ENCODE peak calls at places on chromosomes 6 and 20, in ten cellular contexts. One of them, this sample, is unnamed.

GRCh38 chr6:219641-220198 is 72.6 kb upstream of the DUSP22 start:
- DNase-seq in Right ventricle myocardium inferior: peak; percentile 93
- DNase-seq in activated T-helper 1 cell treated with anti-CD3 and anti-CD28 coated beads, Interleukin-2, amount 50 U/mL, for 16 hours: no peak
- DNase-seq in activated effector memory CD4-positive, alpha-beta T cell treated with Interleukin-2 at 50 U/mL for 16 hours: no peak
- DNase-seq in left ventricle myocardium inferior: peak; percentile 64
- DNase-seq in activated T-cell treated with anti-CD3 and anti-CD28 coated beads, Interleukin-2, amount 50 U/mL, for 72 hours: no peak
- DNase-seq in GDM1: peak; percentile 77
- DNase-seq in H9: peak; percentile 65
- DNase-seq in naive thymus-derived CD8-positive, alpha-beta T cell: no peak
- DNase-seq in kidney tubule cell: peak; percentile 58
- DNase-seq in this sample: no peak

GRCh38 chr6:50849781-50850180 is 31.1 kb downstream of the TFAP2B start:
- DNase-seq in Right ventricle myocardium inferior: no peak
- DNase-seq in naive thymus-derived CD8-positive, alpha-beta T cell: no peak
- DNase-seq in GDM1: no peak
- DNase-seq in activated T-cell treated with anti-CD3 and anti-CD28 coated beads, Interleukin-2, amount 50 U/mL, for 72 hours: no peak
- DNase-seq in activated T-helper 1 cell treated with anti-CD3 and anti-CD28 coated beads, Interleukin-2, amount 50 U/mL, for 16 hours: no peak
- DNase-seq in kidney tubule cell: no peak
- DNase-seq in activated effector memory CD4-positive, alpha-beta T cell treated with Interleukin-2 at 50 U/mL for 16 hours: no peak
- DNase-seq in H9: peak; percentile 32
- DNase-seq in left ventricle myocardium inferior: no peak
- DNase-seq in this sample: no peak

GRCh38 chr6:49933526-49933925 is 30.4 kb downstream of the DEFB114 start:
- DNase-seq in naive thymus-derived CD8-positive, alpha-beta T cell: no peak
- DNase-seq in kidney tubule cell: no peak
- DNase-seq in activated T-helper 1 cell treated with anti-CD3 and anti-CD28 coated beads, Interleukin-2, amount 50 U/mL, for 16 hours: no peak
- DNase-seq in Right ventricle myocardium inferior: no peak
- DNase-seq in H9: peak; percentile 31
- DNase-seq in GDM1: no peak
- DNase-seq in activated effector memory CD4-positive, alpha-beta T cell treated with Interleukin-2 at 50 U/mL for 16 hours: no peak
- DNase-seq in left ventricle myocardium inferior: no peak
- DNase-seq in activated T-cell treated with anti-CD3 and anti-CD28 coated beads, Interleukin-2, amount 50 U/mL, for 72 hours: no peak
- DNase-seq in this sample: no peak

GRCh38 chr6:50147371-50147770 is 97.6 kb upstream of the DEFB112 start:
- DNase-seq in activated T-cell treated with anti-CD3 and anti-CD28 coated beads, Interleukin-2, amount 50 U/mL, for 72 hours: no peak
- DNase-seq in activated effector memory CD4-positive, alpha-beta T cell treated with Interleukin-2 at 50 U/mL for 16 hours: no peak
- DNase-seq in activated T-helper 1 cell treated with anti-CD3 and anti-CD28 coated beads, Interleukin-2, amount 50 U/mL, for 16 hours: no peak
- DNase-seq in kidney tubule cell: peak; percentile 1
- DNase-seq in H9: no peak
- DNase-seq in left ventricle myocardium inferior: no peak
- DNase-seq in Right ventricle myocardium inferior: no peak
- DNase-seq in naive thymus-derived CD8-positive, alpha-beta T cell: no peak
- DNase-seq in GDM1: no peak
- DNase-seq in this sample: no peak

GRCh38 chr20:59412896-59413295 is 112.5 kb downstream of the EDN3 start:
- DNase-seq in kidney tubule cell: no peak
- DNase-seq in Right ventricle myocardium inferior: no peak
- DNase-seq in naive thymus-derived CD8-positive, alpha-beta T cell: no peak
- DNase-seq in left ventricle myocardium inferior: no peak
- DNase-seq in activated T-cell treated with anti-CD3 and anti-CD28 coated beads, Interleukin-2, amount 50 U/mL, for 72 hours: no peak
- DNase-seq in activated effector memory CD4-positive, alpha-beta T cell treated with Interleukin-2 at 50 U/mL for 16 hours: no peak
- DNase-seq in activated T-helper 1 cell treated with anti-CD3 and anti-CD28 coated beads, Interleukin-2, amount 50 U/mL, for 16 hours: no peak
- DNase-seq in GDM1: no peak
- DNase-seq in H9: peak; percentile 42
- DNase-seq in this sample: no peak

GRCh38 chr6:33936911-33937310 is 133.1 kb upstream of the MLN start:
- DNase-seq in activated T-cell treated with anti-CD3 and anti-CD28 coated beads, Interleukin-2, amount 50 U/mL, for 72 hours: no peak
- DNase-seq in left ventricle myocardium inferior: no peak
- DNase-seq in H9: no peak
- DNase-seq in activated T-helper 1 cell treated with anti-CD3 and anti-CD28 coated beads, Interleukin-2, amount 50 U/mL, for 16 hours: no peak
- DNase-seq in Right ventricle myocardium inferior: no peak
- DNase-seq in activated effector memory CD4-positive, alpha-beta T cell treated with Interleukin-2 at 50 U/mL for 16 hours: no peak
- DNase-seq in naive thymus-derived CD8-positive, alpha-beta T cell: no peak
- DNase-seq in kidney tubule cell: no peak
- DNase-seq in GDM1: no peak
- DNase-seq in this sample: no peak

GRCh38 chr6:146851837-146852236 is 253.1 kb downstream of the ADGB start:
- DNase-seq in GDM1: no peak
- DNase-seq in H9: no peak
- DNase-seq in naive thymus-derived CD8-positive, alpha-beta T cell: no peak
- DNase-seq in kidney tubule cell: peak; percentile 89
- DNase-seq in activated T-cell treated with anti-CD3 and anti-CD28 coated beads, Interleukin-2, amount 50 U/mL, for 72 hours: peak; percentile 63
- DNase-seq in activated effector memory CD4-positive, alpha-beta T cell treated with Interleukin-2 at 50 U/mL for 16 hours: no peak
- DNase-seq in left ventricle myocardium inferior: no peak
- DNase-seq in activated T-helper 1 cell treated with anti-CD3 and anti-CD28 coated beads, Interleukin-2, amount 50 U/mL, for 16 hours: no peak
- DNase-seq in Right ventricle myocardium inferior: no peak
- DNase-seq in this sample: no peak

GRCh38 chr6:113540491-113540890 is 316.7 kb upstream of the MARCKS start:
- DNase-seq in kidney tubule cell: peak; percentile 9
- DNase-seq in Right ventricle myocardium inferior: no peak
- DNase-seq in activated T-cell treated with anti-CD3 and anti-CD28 coated beads, Interleukin-2, amount 50 U/mL, for 72 hours: no peak
- DNase-seq in GDM1: no peak
- DNase-seq in H9: no peak
- DNase-seq in activated effector memory CD4-positive, alpha-beta T cell treated with Interleukin-2 at 50 U/mL for 16 hours: no peak
- DNase-seq in naive thymus-derived CD8-positive, alpha-beta T cell: no peak
- DNase-seq in activated T-helper 1 cell treated with anti-CD3 and anti-CD28 coated beads, Interleukin-2, amount 50 U/mL, for 16 hours: no peak
- DNase-seq in left ventricle myocardium inferior: no peak
- DNase-seq in this sample: no peak

GRCh38 chr20:3318226-3318884 is 79.4 kb upstream of the SLC4A11 start:
- DNase-seq in activated T-helper 1 cell treated with anti-CD3 and anti-CD28 coated beads, Interleukin-2, amount 50 U/mL, for 16 hours: no peak
- DNase-seq in left ventricle myocardium inferior: no peak
- DNase-seq in GDM1: no peak
- DNase-seq in activated T-cell treated with anti-CD3 and anti-CD28 coated beads, Interleukin-2, amount 50 U/mL, for 72 hours: no peak
- DNase-seq in H9: no peak
- DNase-seq in Right ventricle myocardium inferior: no peak
- DNase-seq in kidney tubule cell: no peak
- DNase-seq in naive thymus-derived CD8-positive, alpha-beta T cell: no peak
- DNase-seq in activated effector memory CD4-positive, alpha-beta T cell treated with Interleukin-2 at 50 U/mL for 16 hours: no peak
- DNase-seq in this sample: no peak

GRCh38 chr6:83417880-83418663 is 12.8 kb downstream of the ME1 start:
- DNase-seq in H9: no peak
- DNase-seq in activated T-cell treated with anti-CD3 and anti-CD28 coated beads, Interleukin-2, amount 50 U/mL, for 72 hours: no peak
- DNase-seq in Right ventricle myocardium inferior: no peak
- DNase-seq in GDM1: no peak
- DNase-seq in activated effector memory CD4-positive, alpha-beta T cell treated with Interleukin-2 at 50 U/mL for 16 hours: no peak
- DNase-seq in naive thymus-derived CD8-positive, alpha-beta T cell: no peak
- DNase-seq in left ventricle myocardium inferior: no peak
- DNase-seq in kidney tubule cell: peak; percentile 54
- DNase-seq in activated T-helper 1 cell treated with anti-CD3 and anti-CD28 coated beads, Interleukin-2, amount 50 U/mL, for 16 hours: no peak
- DNase-seq in this sample: no peak

GRCh38 chr20:25464501-25465204 is 57.2 kb downstream of the GINS1 start:
- DNase-seq in kidney tubule cell: no peak
- DNase-seq in H9: no peak
- DNase-seq in activated T-helper 1 cell treated with anti-CD3 and anti-CD28 coated beads, Interleukin-2, amount 50 U/mL, for 16 hours: no peak
- DNase-seq in left ventricle myocardium inferior: no peak
- DNase-seq in activated effector memory CD4-positive, alpha-beta T cell treated with Interleukin-2 at 50 U/mL for 16 hours: no peak
- DNase-seq in naive thymus-derived CD8-positive, alpha-beta T cell: no peak
- DNase-seq in Right ventricle myocardium inferior: no peak
- DNase-seq in GDM1: no peak
- DNase-seq in activated T-cell treated with anti-CD3 and anti-CD28 coated beads, Interleukin-2, amount 50 U/mL, for 72 hours: no peak
- DNase-seq in this sample: no peak

GRCh38 chr6:138833819-138834539 is 38.1 kb downstream of the ECT2L start:
- DNase-seq in left ventricle myocardium inferior: peak; percentile 68
- DNase-seq in kidney tubule cell: no peak
- DNase-seq in activated T-cell treated with anti-CD3 and anti-CD28 coated beads, Interleukin-2, amount 50 U/mL, for 72 hours: no peak
- DNase-seq in GDM1: no peak
- DNase-seq in naive thymus-derived CD8-positive, alpha-beta T cell: no peak
- DNase-seq in activated T-helper 1 cell treated with anti-CD3 and anti-CD28 coated beads, Interleukin-2, amount 50 U/mL, for 16 hours: no peak
- DNase-seq in activated effector memory CD4-positive, alpha-beta T cell treated with Interleukin-2 at 50 U/mL for 16 hours: no peak
- DNase-seq in Right ventricle myocardium inferior: peak; percentile 68
- DNase-seq in H9: no peak
- DNase-seq in this sample: no peak

GRCh38 chr20:59564171-59564570 is 40.2 kb upstream of the PHACTR3 start:
- DNase-seq in H9: no peak
- DNase-seq in GDM1: no peak
- DNase-seq in Right ventricle myocardium inferior: no peak
- DNase-seq in activated T-cell treated with anti-CD3 and anti-CD28 coated beads, Interleukin-2, amount 50 U/mL, for 72 hours: no peak
- DNase-seq in naive thymus-derived CD8-positive, alpha-beta T cell: no peak
- DNase-seq in activated effector memory CD4-positive, alpha-beta T cell treated with Interleukin-2 at 50 U/mL for 16 hours: no peak
- DNase-seq in activated T-helper 1 cell treated with anti-CD3 and anti-CD28 coated beads, Interleukin-2, amount 50 U/mL, for 16 hours: no peak
- DNase-seq in left ventricle myocardium inferior: no peak
- DNase-seq in kidney tubule cell: no peak
- DNase-seq in this sample: no peak

GRCh38 chr6:157300006-157300405 is 23.3 kb downstream of the TMEM242 start:
- DNase-seq in kidney tubule cell: no peak
- DNase-seq in GDM1: no peak
- DNase-seq in naive thymus-derived CD8-positive, alpha-beta T cell: no peak
- DNase-seq in H9: no peak
- DNase-seq in activated effector memory CD4-positive, alpha-beta T cell treated with Interleukin-2 at 50 U/mL for 16 hours: no peak
- DNase-seq in activated T-cell treated with anti-CD3 and anti-CD28 coated beads, Interleukin-2, amount 50 U/mL, for 72 hours: no peak
- DNase-seq in left ventricle myocardium inferior: no peak
- DNase-seq in activated T-helper 1 cell treated with anti-CD3 and anti-CD28 coated beads, Interleukin-2, amount 50 U/mL, for 16 hours: no peak
- DNase-seq in Right ventricle myocardium inferior: no peak
- DNase-seq in this sample: no peak